ENCODE peak calls at places on chromosomes 16 and 17, in nine cellular contexts. W is right cardiac atrium; V is SHP77; I is Caki2; T is stimulated activated CD4-positive, alpha-beta T cell treated with anti-CD3 and anti-CD28 coated beads, Interleukin-4, amount 100 ng/mL, for 4 hours; H is CD8-positive, alpha-beta T cell; X is T-helper 2 cell; C is left colon; J is mesendoderm. P is an unnamed sample.

GRCh38 chr17:9874722-9875121 is 30.3 kb downstream of the RCVRN start:
- DNase-seq in V (no peak), I (no peak), T (no peak), X (no peak), C (no peak), W (no peak), J (peak; percentile 14), H (no peak), P (no peak)

GRCh38 chr16:29315046-29315445 is 91.5 kb downstream of the NPIPB11 start:
- DNase-seq in J (no peak), X (no peak), W (no peak), I (no peak), H (no peak), C (no peak), V (no peak), T (no peak), P (no peak)

GRCh38 chr16:85249418-85249817 is 137.1 kb upstream of the CIBAR2 start:
- DNase-seq in W (no peak), J (no peak), H (no peak), V (no peak), C (no peak), X (no peak), T (no peak), I (no peak), P (no peak)

GRCh38 chr17:80034977-80035686 is 540 bp downstream of the TBC1D16 start:
- DNase-seq in W (no peak), J (peak; percentile 50), X (peak; percentile 22), I (peak; percentile 26), C (peak; percentile 37), T (peak; percentile 7), H (peak; percentile 29), V (no peak), P (no peak)

GRCh38 chr17:19730829-19731228 is 14.4 kb upstream of the SLC47A2 start:
- DNase-seq in T (no peak), C (no peak), I (no peak), V (no peak), H (no peak), X (no peak), J (no peak), W (no peak), P (no peak)

GRCh38 chr17:83118071-83118841 is 38.8 kb downstream of the METRNL start:
- DNase-seq in X (no peak), T (no peak), J (no peak), V (no peak), H (no peak), C (no peak), W (peak; percentile 11), I (no peak), P (no peak)

GRCh38 chr17:79531191-79531590 is 79.7 kb downstream of the RBFOX3 start:
- DNase-seq in C (no peak), H (no peak), J (no peak), W (no peak), T (no peak), X (no peak), I (no peak), V (no peak), P (no peak)

GRCh38 chr16:72072514-72073342 is 9.7 kb downstream of the HPR start:
- DNase-seq in J (peak; percentile 48), T (no peak), X (no peak), V (no peak), C (peak; percentile 29), I (no peak), W (no peak), H (no peak), P (no peak)

GRCh38 chr17:66952681-66953638 is 11.5 kb upstream of the CACNG4 start:
- DNase-seq in T (no peak), X (no peak), V (no peak), W (no peak), I (peak; percentile 16), J (peak; percentile 84), H (no peak), C (no peak), P (no peak)

GRCh38 chr16:89026121-89026612 is 49.2 kb upstream of the CBFA2T3 start:
- DNase-seq in C (no peak), J (no peak), I (peak; percentile 33), H (peak; percentile 11), X (no peak), W (no peak), V (peak; percentile 15), T (peak; percentile 62), P (peak; percentile 55)

P was measured in stimulated activated naive CD4-positive, alpha-beta T cell treated with Interleukin-2 at 50 U/mL for 16 hours.